ENCODE peak calls at places on chromosomes 13 and 19, in eight cellular contexts. O is GM12865, J is hepatocyte, V is AG09319, X is HFF-Myc, P is Calu3, H is neural crest cell, Q is lower lobe of right lung. I is an unnamed sample.

GRCh38 chr19:44260343-44260681 is 626 bp downstream of the ZNF233 start:
- DNase-seq in X (no peak), O (no peak), J (peak), H (no peak), V (no peak), P (peak), Q (no peak), I (peak)

GRCh38 chr13:45548281-45548680 is 67.3 kb downstream of the ERICH6B start:
- DNase-seq in X (no peak), V (no peak), H (no peak), Q (no peak), O (no peak), P (no peak), J (no peak), I (no peak)

GRCh38 chr13:80313668-80314278 is 27.2 kb downstream of the SPRY2 start:
- DNase-seq in V (no peak), P (no peak), Q (no peak), H (no peak), X (no peak), O (no peak), J (no peak), I (no peak)

GRCh38 chr19:50925734-50926133 is 14.5 kb upstream of the KLK4 start:
- DNase-seq in H (no peak), J (no peak), Q (no peak), X (no peak), P (no peak), V (no peak), O (no peak), I (peak)

GRCh38 chr13:111373486-111373885 is 53.0 kb downstream of the TEX29 start:
- DNase-seq in O (no peak), P (no peak), V (no peak), H (no peak), J (no peak), Q (no peak), X (no peak), I (no peak)

GRCh38 chr13:26549713-26550112 is 7.8 kb upstream of the WASF3 start:
- DNase-seq in J (no peak), V (no peak), O (no peak), Q (no peak), H (no peak), X (no peak), P (no peak), I (no peak)

GRCh38 chr19:41705393-41706174 is 2.8 kb upstream of the CEACAM5 start:
- DNase-seq in J (peak), O (peak), V (no peak), P (peak), H (no peak), X (no peak), Q (no peak), I (no peak)

GRCh38 chr13:43608400-43609137 is 178.2 kb downstream of the ENOX1 start:
- DNase-seq in P (no peak), H (no peak), O (no peak), X (no peak), J (no peak), Q (no peak), V (no peak), I (no peak)

GRCh38 chr19:32333227-32333626 is 12.2 kb upstream of the ZNF507 start:
- DNase-seq in X (no peak), V (no peak), P (no peak), J (no peak), O (no peak), H (no peak), Q (no peak), I (no peak)

GRCh38 chr19:18491995-18492953 is 29.6 kb downstream of the ELL start:
- DNase-seq in Q (no peak), P (no peak), X (no peak), O (no peak), J (no peak), V (no peak), H (no peak), I (no peak)

GRCh38 chr13:110306960-110307696 is at the start of the genes COL4A1 and COL4A2:
- DNase-seq in X (no peak), V (no peak), O (no peak), H (peak), P (no peak), J (peak), Q (peak), I (peak)

GRCh38 chr13:29282096-29282495 is 313.4 kb downstream of the SLC7A1 start:
- DNase-seq in J (no peak), X (no peak), V (no peak), Q (no peak), H (no peak), O (no peak), P (no peak), I (no peak)

GRCh38 chr13:29279859-29280258 is 315.6 kb downstream of the SLC7A1 start:
- DNase-seq in P (no peak), H (no peak), Q (no peak), V (no peak), X (no peak), J (no peak), O (no peak), I (no peak)

GRCh38 chr13:29284726-29285125 is 310.8 kb downstream of the SLC7A1 start:
- DNase-seq in P (no peak), Q (no peak), X (no peak), O (no peak), H (no peak), V (no peak), J (no peak), I (no peak)
- TF ChIP-seq CTCF in P (no peak), Q (no peak), X (no peak), O (no peak), H (no peak), V (no peak), J (no peak), I (no peak)

DNA sequence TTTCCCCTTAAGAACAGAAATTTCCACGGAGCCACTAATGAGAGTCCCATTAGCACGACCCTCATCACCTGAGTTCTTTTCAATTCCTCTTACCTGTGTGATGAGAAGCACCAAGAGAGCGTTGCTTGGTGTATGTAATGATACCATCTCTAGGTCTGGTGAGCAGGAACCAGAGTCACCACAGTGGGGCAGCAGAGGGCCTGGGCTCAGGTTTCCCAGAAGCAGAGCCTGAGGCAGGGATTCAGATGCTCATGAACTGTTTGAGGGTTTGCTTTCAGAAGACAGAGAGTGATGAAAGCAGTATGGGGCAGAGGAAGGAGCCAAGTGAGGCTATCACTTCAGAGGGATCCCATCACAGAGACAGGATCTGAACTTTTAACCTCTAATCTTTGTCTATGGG is 3.1 kb upstream of the PTPRH start:
- DNase-seq in O (peak), Q (no peak), J (peak), P (peak), H (peak), X (no peak), V (no peak), I (no peak)
- TF ChIP-seq CTCF in O (peak), Q (peak), J (peak), P (peak), H (peak), X (peak), V (no peak), I (peak)

DNA sequence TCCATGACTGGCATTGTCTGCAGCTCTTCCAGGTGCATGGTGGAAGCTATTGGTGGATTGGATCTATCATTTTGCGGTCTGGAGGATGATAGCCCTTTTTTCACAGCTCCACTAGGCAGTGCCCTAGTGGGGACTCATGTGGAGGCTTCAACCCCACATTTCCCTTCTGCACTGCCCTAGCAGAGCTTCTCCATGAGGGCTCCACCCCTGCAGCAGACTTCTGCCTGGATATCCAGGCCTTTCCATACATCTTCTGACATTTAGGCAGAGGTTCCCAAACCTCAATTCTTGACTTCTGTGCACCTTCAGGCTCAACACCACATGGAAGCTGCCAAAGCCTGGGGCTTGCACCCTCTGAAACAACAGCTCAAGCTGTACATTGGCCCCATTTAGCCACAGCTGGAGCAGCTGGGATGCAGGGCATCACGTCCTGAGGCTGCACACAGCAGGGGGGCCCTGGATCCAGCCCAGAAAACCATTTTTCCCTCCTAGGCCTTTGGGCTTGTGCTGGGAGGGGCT is 800.2 kb upstream of the MIR17HG start:
- DNase-seq in X (no peak), H (no peak), P (no peak), J (no peak), Q (no peak), V (no peak), O (no peak), I (no peak)
- TF ChIP-seq CTCF in X (no peak), H (no peak), P (no peak), J (no peak), Q (no peak), V (no peak), O (no peak), I (no peak)

GRCh38 chr19:37902668-37903067 is 3.7 kb downstream of the WDR87 start:
- DNase-seq in H (peak), P (peak), V (peak), X (peak), J (peak), O (peak), Q (peak), I (peak)
- TF ChIP-seq CTCF in H (peak), P (peak), V (peak), X (peak), J (peak), O (peak), Q (peak), I (peak)

DNA sequence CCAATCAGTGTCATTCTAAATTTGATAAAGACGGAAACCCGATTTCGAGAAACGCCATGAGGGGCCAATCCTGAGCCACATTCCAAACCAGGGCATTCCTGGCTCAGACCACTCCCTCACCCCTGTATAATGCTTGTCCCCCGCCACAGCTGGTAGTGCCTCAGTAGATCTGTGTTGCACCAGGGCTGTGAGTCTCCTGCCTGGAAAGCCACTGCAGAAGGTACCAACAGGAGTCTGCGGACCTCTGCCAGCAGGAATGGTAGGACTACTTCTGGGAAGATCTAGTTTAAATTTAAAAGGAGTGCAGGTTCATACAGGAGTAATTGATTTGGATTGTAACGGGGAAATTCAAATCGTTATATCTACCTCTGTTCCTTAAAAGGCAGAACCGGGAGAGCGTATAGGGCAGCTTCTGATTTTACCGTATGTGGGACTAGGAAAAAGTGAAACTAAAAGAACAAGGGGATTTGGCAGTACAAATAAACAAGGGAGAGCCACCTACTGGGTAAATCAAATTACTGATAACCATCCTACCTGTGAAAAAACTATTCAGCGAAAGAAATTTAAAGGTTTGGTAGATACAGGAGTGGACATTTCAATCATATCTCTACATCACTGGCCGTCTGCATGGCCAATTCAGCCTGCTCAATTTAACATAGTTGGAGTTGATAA is 20.8 kb upstream of the ZNF266 start:
- DNase-seq in J (no peak), Q (no peak), V (no peak), X (no peak), H (no peak), P (no peak), O (no peak), I (no peak)
- TF ChIP-seq CTCF in J (no peak), Q (no peak), V (no peak), X (no peak), H (no peak), P (no peak), O (no peak), I (no peak)

GRCh38 chr13:113203507-113204377 is 4.7 kb downstream of the PCID2 start:
- DNase-seq in P (no peak), O (no peak), J (peak), Q (no peak), H (no peak), X (no peak), V (no peak), I (peak)
- TF ChIP-seq CTCF in P (no peak), O (no peak), J (no peak), Q (no peak), H (no peak), X (no peak), V (no peak), I (no peak)

DNA sequence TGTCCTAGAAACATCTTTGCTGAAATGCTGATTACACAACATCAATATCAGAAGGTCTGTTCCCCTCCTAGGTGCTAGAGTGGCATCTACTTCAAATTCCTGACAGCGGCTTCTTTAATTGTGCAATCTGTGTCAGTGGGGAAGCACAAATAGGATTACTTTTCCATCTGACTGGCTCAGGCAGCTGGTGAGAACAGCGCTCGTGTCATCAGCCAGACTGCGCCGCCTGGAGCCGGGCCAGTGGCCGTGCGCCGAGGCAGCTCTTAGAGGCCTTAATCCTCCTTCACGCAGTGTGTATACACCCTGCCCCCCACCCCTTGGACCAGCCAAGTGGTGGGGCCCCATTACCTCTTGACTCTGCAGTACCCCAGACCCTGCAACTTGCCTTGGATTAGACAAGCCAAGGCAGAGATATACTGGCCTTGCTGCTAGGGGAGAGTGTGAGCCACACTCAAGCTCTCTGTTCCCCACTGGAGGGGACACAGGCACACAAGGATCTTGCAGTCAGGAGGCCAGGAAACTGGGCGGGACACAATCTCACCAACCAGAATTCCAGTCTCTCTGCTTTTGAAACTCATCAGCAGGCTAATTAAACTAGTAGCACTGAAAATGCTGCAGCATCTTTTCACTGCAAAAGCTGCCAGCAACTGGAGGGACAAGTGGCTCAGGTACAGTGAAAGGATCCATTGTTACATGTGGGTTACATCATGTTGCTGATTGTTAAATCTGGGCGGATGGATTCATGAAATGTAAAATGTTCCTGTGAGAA is 48.9 kb upstream of the EPHX3 start:
- DNase-seq in P (peak), J (peak), O (no peak), X (peak), Q (peak), H (no peak), V (no peak), I (no peak)
- TF ChIP-seq CTCF in P (no peak), J (peak), O (no peak), X (peak), Q (peak), H (no peak), V (peak), I (peak)

DNA sequence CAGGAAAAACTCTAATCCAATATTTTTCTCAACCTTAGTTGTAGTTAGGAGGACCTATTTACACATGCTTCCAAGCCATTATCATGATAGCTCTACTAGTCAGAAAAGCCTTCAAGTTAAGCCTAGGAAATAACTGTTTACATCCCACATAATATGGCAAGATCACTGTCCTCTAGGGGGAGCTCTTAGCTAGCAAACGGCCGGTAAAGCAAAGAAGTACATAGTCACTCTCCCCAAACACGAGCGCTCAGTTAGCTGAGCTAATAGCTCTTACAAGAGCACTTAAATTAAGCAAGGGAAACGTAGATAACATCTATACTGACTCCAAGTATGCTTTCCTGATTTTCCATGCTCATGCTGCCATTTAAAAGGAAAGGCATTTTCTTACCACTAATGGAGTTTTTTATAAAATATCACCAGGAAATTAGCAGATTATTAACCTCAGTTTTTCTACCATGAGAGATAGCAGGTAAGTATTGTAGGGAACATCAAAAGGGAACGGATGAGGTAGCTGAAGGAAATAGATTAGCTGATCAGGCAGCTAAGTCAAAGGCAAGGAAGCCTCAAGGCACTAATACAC is 100.6 kb upstream of the PABPC3 start:
- DNase-seq in V (peak), J (peak), P (peak), Q (no peak), O (peak), X (peak), H (peak), I (peak)
- TF ChIP-seq CTCF in V (peak), J (peak), P (peak), Q (peak), O (peak), X (peak), H (peak), I (peak)

GRCh38 chr19:11405846-11406643 is 13.1 kb downstream of the RGL3 start:
- DNase-seq in O (peak), H (no peak), P (no peak), V (no peak), Q (no peak), X (no peak), J (no peak), I (peak)

GRCh38 chr19:11408591-11408990 is 10.5 kb downstream of the RGL3 start:
- DNase-seq in H (no peak), Q (no peak), P (no peak), O (no peak), V (no peak), J (no peak), X (no peak), I (no peak)

GRCh38 chr19:11414544-11414943 is 4.6 kb downstream of the RGL3 start:
- DNase-seq in X (peak), V (no peak), Q (no peak), H (no peak), J (no peak), O (no peak), P (no peak), I (no peak)

GRCh38 chr19:11416346-11417052 is 2.6 kb downstream of the RGL3 start:
- DNase-seq in O (no peak), P (no peak), H (no peak), J (no peak), V (no peak), X (no peak), Q (no peak), I (no peak)

DNA sequence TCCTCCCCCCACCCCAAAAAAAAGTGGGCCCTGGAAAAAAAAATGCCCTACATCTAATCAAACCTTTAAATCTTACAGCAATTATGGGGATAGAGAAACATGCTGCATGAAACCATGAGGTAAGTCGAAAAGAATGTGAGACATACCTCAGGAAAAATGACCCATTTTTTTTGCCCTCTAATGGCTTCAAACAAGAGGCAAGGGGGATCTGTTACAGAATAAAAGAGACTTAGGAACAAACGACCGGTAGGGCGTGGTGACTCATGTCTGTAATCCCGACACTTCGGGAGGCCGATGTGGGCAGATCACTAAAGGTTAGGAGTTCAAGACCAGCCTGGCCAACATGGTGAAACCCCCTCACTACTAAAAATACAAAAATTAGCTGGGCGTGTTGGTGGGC is 8.4 kb downstream of the RGL3 start:
- DNase-seq in Q (no peak), H (no peak), O (no peak), J (no peak), V (no peak), P (no peak), X (no peak), I (no peak)
- TF ChIP-seq CTCF in Q (no peak), H (no peak), O (no peak), J (no peak), V (no peak), P (no peak), X (no peak), I (no peak)